ENCODE peak calls at places on chromosomes 3 and 15, in eight cellular contexts. F is AG04449, T is cardiac muscle cell, E is AG10803, W is fibroblast of mammary gland, O is cardiac fibroblast, I is foreskin fibroblast, Q is WERI-Rb-1. R is an unnamed sample.

GRCh38 chr3:31379598-31379997 is 153.1 kb upstream of the STT3B start:
- DNase-seq in Q (no peak), T (peak; percentile 56), I (no peak), W (peak; percentile 38), O (peak; percentile 44), E (no peak), F (no peak), R (no peak)

GRCh38 chr15:48025118-48025517 is 95.7 kb upstream of the SLC24A5 start:
- DNase-seq in T (no peak), Q (no peak), E (no peak), W (peak; percentile 5), O (peak; percentile 3), I (no peak), F (no peak), R (no peak)

GRCh38 chr3:27880969-27881892 is 159.1 kb upstream of the EOMES start:
- DNase-seq in I (no peak), T (no peak), E (no peak), W (no peak), O (no peak), F (no peak), Q (no peak), R (no peak)

GRCh38 chr15:63615935-63616334 is 18.7 kb downstream of the FBXL22 start:
- DNase-seq in Q (no peak), F (no peak), I (no peak), T (no peak), O (no peak), E (no peak), W (no peak), R (no peak)

GRCh38 chr15:96343529-96344072 is 13.1 kb downstream of the NR2F2 start:
- DNase-seq in I (no peak), T (no peak), W (no peak), O (peak; percentile 49), F (no peak), Q (no peak), E (no peak), R (no peak)

GRCh38 chr3:32502089-32502943 is at the start of gene CMTM6:
- DNase-seq in I (peak; percentile 69), W (peak; percentile 72), Q (peak; percentile 77), F (peak; percentile 21), E (peak; percentile 77), T (peak; percentile 83), O (peak; percentile 80), R (no peak)

GRCh38 chr3:131802029-131802428 is 232.8 kb downstream of the CPNE4 start:
- DNase-seq in W (peak; percentile 17), T (no peak), I (no peak), O (no peak), Q (no peak), F (no peak), E (no peak), R (no peak)

GRCh38 chr3:117557008-117557407 is 847.4 kb downstream of the TUSC7 start:
- DNase-seq in Q (no peak), T (no peak), E (no peak), O (no peak), I (no peak), F (no peak), W (no peak), R (no peak)

GRCh38 chr3:120908030-120908802 is at the start of gene STXBP5L:
- DNase-seq in I (peak; percentile 48), T (peak; percentile 87), O (peak; percentile 75), Q (peak; percentile 94), E (peak; percentile 51), W (peak; percentile 60), F (no peak), R (peak; percentile 39)
- H3K4me3 ChIP-seq in I (peak within 1 kb of the TSS; percentile 35), T (peak within 1 kb of the TSS; percentile 45), O (peak within 1 kb of the TSS; percentile 50), Q (peak within 1 kb of the TSS; percentile 70), E (peak within 1 kb of the TSS; percentile 49), W (peak within 1 kb of the TSS; percentile 26), F (peak within 1 kb of the TSS; percentile 52), R (peak within 1 kb of the TSS; percentile 54)

GRCh38 chr15:41503669-41504010 is 10.0 kb downstream of the ITPKA start:
- DNase-seq in F (no peak), E (no peak), T (no peak), I (no peak), Q (no peak), O (no peak), W (no peak), R (no peak)

GRCh38 chr15:41505776-41506175 is 7.9 kb downstream of the LTK start:
- DNase-seq in T (no peak), E (no peak), F (no peak), Q (no peak), O (no peak), I (no peak), W (no peak), R (no peak)

GRCh38 chr15:41504751-41505492 is 8.7 kb downstream of the LTK start:
- DNase-seq in O (no peak), T (no peak), I (no peak), E (no peak), Q (no peak), W (no peak), F (no peak), R (no peak)

GRCh38 chr15:41507820-41508290 is 5.8 kb downstream of the LTK start:
- DNase-seq in O (no peak), F (no peak), I (no peak), Q (no peak), W (no peak), E (no peak), T (no peak), R (no peak)

DNA sequence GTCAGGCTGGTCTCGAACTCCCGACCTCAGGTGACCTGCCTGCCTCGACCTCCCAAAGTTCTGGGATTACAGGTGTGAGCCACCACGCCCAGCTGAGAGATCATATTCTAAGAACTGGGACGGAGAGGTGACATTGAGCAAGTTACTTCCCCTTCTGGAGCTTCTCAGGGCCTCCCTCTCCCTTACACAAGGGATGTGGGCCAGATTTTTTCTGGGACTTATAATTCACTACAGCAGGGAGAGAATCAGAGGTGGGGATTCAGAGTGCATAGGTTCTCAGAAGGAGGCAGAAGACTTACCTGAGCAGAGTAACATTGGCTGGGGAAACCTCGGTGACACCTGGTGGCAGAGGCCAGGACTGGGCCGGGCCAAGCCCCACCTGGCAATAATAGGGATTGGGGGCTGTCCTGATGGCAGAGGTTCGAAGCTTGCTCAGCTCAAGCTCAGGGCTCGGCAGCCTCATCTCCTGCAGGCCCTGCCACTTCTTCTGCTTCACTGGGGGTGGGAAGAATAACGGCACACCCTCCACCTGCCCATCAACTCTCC is 6.8 kb downstream of the LTK start:
- DNase-seq in F (no peak), O (no peak), T (no peak), E (no peak), W (no peak), Q (peak; percentile 34), I (no peak), R (no peak)
- TF ChIP-seq CTCF in F (no peak), O (no peak), T (no peak), E (no peak), W (no peak), Q (peak; percentile 53), I (no peak), R (no peak)

DNA sequence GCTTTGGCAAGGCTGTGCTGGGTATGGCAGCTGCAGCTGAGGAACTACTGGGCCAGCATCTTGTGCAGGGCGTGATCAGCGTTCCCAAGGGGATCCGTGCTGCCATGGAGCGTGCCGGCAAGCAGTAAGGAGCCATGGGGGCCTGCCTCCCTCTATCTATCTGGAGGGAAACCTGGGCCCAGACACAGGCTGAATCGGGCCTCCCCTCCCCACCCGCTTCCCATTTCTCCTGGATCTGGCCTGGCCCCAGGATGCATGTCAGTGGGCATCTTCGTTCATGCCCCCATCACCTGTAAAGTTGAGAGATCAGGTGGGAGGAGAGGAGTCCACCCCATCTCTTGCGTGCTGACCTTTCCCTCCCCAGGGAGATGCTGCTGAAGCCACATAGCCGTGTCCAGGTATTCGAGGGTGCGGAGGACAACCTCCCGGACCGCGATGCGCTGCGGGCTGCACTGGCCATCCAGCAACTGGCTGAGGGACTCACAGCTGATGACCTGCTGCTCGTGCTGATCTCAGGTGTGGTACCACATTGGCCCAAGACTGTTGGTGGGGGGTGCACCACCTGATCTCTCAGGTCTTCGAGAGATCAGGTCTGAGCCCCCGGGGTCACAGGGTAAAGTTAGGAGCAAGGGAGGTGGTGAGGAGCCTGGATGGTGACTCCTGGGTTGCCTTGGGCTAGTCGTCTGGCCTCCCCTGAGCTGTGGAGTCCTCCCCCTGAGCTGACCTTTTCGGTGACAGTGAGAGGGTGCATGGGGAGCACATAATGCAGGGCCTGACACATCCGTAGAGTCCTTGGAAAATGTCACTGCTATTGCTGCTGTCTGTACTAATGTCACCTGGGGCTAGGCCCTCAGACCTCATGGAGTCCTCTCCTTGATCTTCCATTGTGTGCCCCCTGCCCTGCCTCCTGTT is 3.2 kb downstream of the GLYCTK start:
- DNase-seq in T (no peak), W (no peak), O (no peak), Q (no peak), I (no peak), F (no peak), E (no peak), R (no peak)
- H3K4me3 ChIP-seq in T (no peak overlapping the region), W (no peak overlapping the region), O (no peak overlapping the region), Q (no peak overlapping the region), I (no peak overlapping the region), F (no peak overlapping the region), E (no peak overlapping the region), R (no peak overlapping the region)

DNA sequence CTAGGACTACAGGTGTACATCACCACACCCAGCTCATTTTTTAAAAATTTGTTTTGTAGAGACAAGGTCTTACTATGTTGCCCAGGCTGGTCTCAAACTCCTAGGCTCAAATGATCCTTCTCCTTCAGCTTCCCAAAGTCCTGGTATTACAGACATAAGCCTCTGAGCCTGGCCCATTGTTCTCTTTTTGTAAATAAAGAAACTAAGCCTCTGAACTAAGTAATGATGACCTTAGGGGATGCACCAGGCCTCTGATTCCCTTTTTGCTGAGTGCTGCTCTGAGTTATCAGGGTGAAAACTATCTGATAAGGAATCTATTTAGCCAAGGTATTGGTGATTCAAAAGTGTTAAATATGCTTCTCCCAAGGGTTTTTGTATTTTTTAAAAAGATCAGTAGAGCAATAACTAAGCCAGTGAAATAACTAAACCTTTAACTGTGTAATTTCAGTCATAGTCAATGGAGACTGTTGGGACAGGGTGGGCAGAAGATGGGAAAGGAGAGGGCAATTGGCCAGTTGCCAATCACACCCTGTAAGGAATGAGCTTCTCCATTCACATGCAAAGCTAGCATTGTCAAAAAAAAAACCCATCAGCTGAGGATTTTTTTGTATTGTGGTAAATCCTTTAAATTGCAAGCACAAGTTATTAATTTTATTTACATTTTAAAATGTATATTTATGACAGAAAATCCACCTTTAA is 194.8 kb upstream of the PFN2 start:
- DNase-seq in Q (no peak), O (no peak), I (no peak), T (no peak), W (no peak), E (no peak), F (no peak), R (no peak)
- TF ChIP-seq CTCF in Q (no peak), O (no peak), I (no peak), T (no peak), W (no peak), E (no peak), F (no peak), R (no peak)

GRCh38 chr3:127289646-127290575 is 2.1 kb upstream of the PRR20G start:
- DNase-seq in E (peak; percentile 2), I (peak; percentile 2), Q (no peak), O (no peak), T (no peak), W (peak; percentile 13), F (no peak), R (no peak)
- H3K4me3 ChIP-seq in E (no peak overlapping the region), I (no peak overlapping the region), Q (no peak overlapping the region), O (no peak overlapping the region), T (no peak overlapping the region), W (no peak overlapping the region), F (no peak overlapping the region), R (no peak overlapping the region)

DNA sequence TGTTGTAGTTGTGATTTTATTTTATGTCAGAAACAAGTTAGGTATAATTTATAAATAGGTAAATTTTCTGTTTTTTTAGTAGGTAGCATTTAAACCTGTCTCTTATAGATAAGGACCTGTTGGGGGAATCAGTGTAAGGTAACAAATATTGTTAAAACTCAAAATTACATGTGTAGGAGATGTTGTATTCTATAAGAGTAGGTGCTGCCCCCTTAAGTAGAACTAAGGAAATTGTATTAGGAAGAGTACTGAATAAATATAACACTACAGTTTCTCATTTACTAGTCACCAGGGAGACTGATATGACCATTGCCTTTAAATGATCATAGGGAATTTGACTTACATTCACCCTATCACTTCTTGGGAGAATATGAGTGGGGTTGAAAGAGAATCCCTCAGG is 31.2 kb downstream of the SLC25A36 start:
- DNase-seq in I (no peak), O (peak; percentile 42), E (peak; percentile 28), T (peak; percentile 35), F (no peak), Q (no peak), W (peak; percentile 31), R (no peak)
- TF ChIP-seq CTCF in I (peak; percentile 15), O (peak; percentile 34), E (peak; percentile 50), T (peak; percentile 50), F (peak; percentile 9), Q (no peak), W (peak; percentile 39), R (peak; percentile 39)